ENCODE peak calls at places on chromosomes 16 and 17, in four cellular contexts. One of them, this sample, is unnamed.

GRCh38 chr16:85037050-85037410 is 9.4 kb downstream of the KIAA0513 start:
- DNase-seq in activated T-helper 1 cell treated with anti-CD3 and anti-CD28 coated beads, Interleukin-2, amount 50 U/mL, for 16 hours: no peak
- DNase-seq in posterior vena cava: no peak
- DNase-seq in COR-L47: no peak
- DNase-seq in this sample: no peak

GRCh38 chr16:83068686-83069085 is 441.9 kb downstream of the CDH13 start:
- DNase-seq in activated T-helper 1 cell treated with anti-CD3 and anti-CD28 coated beads, Interleukin-2, amount 50 U/mL, for 16 hours: no peak
- DNase-seq in posterior vena cava: no peak
- DNase-seq in COR-L47: no peak
- DNase-seq in this sample: no peak

GRCh38 chr17:75559958-75560533 is 27.6 kb upstream of the MYO15B start:
- DNase-seq in activated T-helper 1 cell treated with anti-CD3 and anti-CD28 coated beads, Interleukin-2, amount 50 U/mL, for 16 hours: no peak
- DNase-seq in posterior vena cava: no peak
- DNase-seq in COR-L47: no peak
- DNase-seq in this sample: no peak

GRCh38 chr16:89374393-89374948 is 115.9 kb downstream of the ANKRD11 start:
- DNase-seq in activated T-helper 1 cell treated with anti-CD3 and anti-CD28 coated beads, Interleukin-2, amount 50 U/mL, for 16 hours: no peak
- DNase-seq in posterior vena cava: no peak
- DNase-seq in COR-L47: no peak
- DNase-seq in this sample: no peak

GRCh38 chr17:81019563-81020442 is 15.1 kb upstream of the BAIAP2 start:
- DNase-seq in activated T-helper 1 cell treated with anti-CD3 and anti-CD28 coated beads, Interleukin-2, amount 50 U/mL, for 16 hours: no peak
- DNase-seq in posterior vena cava: no peak
- DNase-seq in COR-L47: no peak
- DNase-seq in this sample: no peak

GRCh38 chr17:63434951-63435571 is 11.0 kb downstream of the CYB561 start:
- DNase-seq in activated T-helper 1 cell treated with anti-CD3 and anti-CD28 coated beads, Interleukin-2, amount 50 U/mL, for 16 hours: no peak
- DNase-seq in posterior vena cava: peak
- DNase-seq in COR-L47: peak
- DNase-seq in this sample: no peak

GRCh38 chr17:79812969-79813825 is 16.3 kb upstream of the CBX8 start:
- DNase-seq in activated T-helper 1 cell treated with anti-CD3 and anti-CD28 coated beads, Interleukin-2, amount 50 U/mL, for 16 hours: no peak
- DNase-seq in posterior vena cava: no peak
- DNase-seq in COR-L47: no peak
- DNase-seq in this sample: no peak

GRCh38 chr16:12976491-12976890 is 75.1 kb downstream of the SHISA9 start:
- DNase-seq in activated T-helper 1 cell treated with anti-CD3 and anti-CD28 coated beads, Interleukin-2, amount 50 U/mL, for 16 hours: no peak
- DNase-seq in posterior vena cava: no peak
- DNase-seq in COR-L47: no peak
- DNase-seq in this sample: no peak

GRCh38 chr17:56593741-56594527 is 435 bp downstream of the NOG start:
- DNase-seq in activated T-helper 1 cell treated with anti-CD3 and anti-CD28 coated beads, Interleukin-2, amount 50 U/mL, for 16 hours: no peak
- DNase-seq in posterior vena cava: peak
- DNase-seq in COR-L47: peak
- DNase-seq in this sample: peak

GRCh38 chr16:1082266-1082951 is 9.9 kb downstream of the SSTR5 start:
- DNase-seq in activated T-helper 1 cell treated with anti-CD3 and anti-CD28 coated beads, Interleukin-2, amount 50 U/mL, for 16 hours: no peak
- DNase-seq in posterior vena cava: no peak
- DNase-seq in COR-L47: no peak
- DNase-seq in this sample: no peak

GRCh38 chr17:69492410-69493071 is 78.0 kb downstream of the MAP2K6 start:
- DNase-seq in activated T-helper 1 cell treated with anti-CD3 and anti-CD28 coated beads, Interleukin-2, amount 50 U/mL, for 16 hours: no peak
- DNase-seq in posterior vena cava: no peak
- DNase-seq in COR-L47: no peak
- DNase-seq in this sample: no peak

GRCh38 chr17:3972281-3972731 is 8.1 kb upstream of the ATP2A3 start:
- DNase-seq in activated T-helper 1 cell treated with anti-CD3 and anti-CD28 coated beads, Interleukin-2, amount 50 U/mL, for 16 hours: no peak
- DNase-seq in posterior vena cava: no peak
- DNase-seq in COR-L47: no peak
- DNase-seq in this sample: no peak

GRCh38 chr17:83189673-83190385 is 110.4 kb downstream of the METRNL start:
- DNase-seq in activated T-helper 1 cell treated with anti-CD3 and anti-CD28 coated beads, Interleukin-2, amount 50 U/mL, for 16 hours: no peak
- DNase-seq in posterior vena cava: peak
- DNase-seq in COR-L47: no peak
- DNase-seq in this sample: no peak

GRCh38 chr17:50277357-50277754 is 3.1 kb downstream of the TMEM92 start:
- DNase-seq in activated T-helper 1 cell treated with anti-CD3 and anti-CD28 coated beads, Interleukin-2, amount 50 U/mL, for 16 hours: no peak
- DNase-seq in posterior vena cava: peak
- DNase-seq in COR-L47: no peak
- DNase-seq in this sample: no peak

GRCh38 chr17:37476431-37477130 is 13.1 kb upstream of the DUSP14 start:
- DNase-seq in activated T-helper 1 cell treated with anti-CD3 and anti-CD28 coated beads, Interleukin-2, amount 50 U/mL, for 16 hours: no peak
- DNase-seq in posterior vena cava: no peak
- DNase-seq in COR-L47: no peak
- DNase-seq in this sample: no peak

GRCh38 chr17:16374129-16374528 is 6.8 kb upstream of the UBB start:
- DNase-seq in activated T-helper 1 cell treated with anti-CD3 and anti-CD28 coated beads, Interleukin-2, amount 50 U/mL, for 16 hours: no peak
- DNase-seq in posterior vena cava: no peak
- DNase-seq in COR-L47: no peak
- DNase-seq in this sample: no peak

This sample was measured in activated naive CD4-positive, alpha-beta T cell.